ENCODE peak calls at places on chromosomes 12 and 14, in nine cellular contexts. V, M, H, A, E, J, T, B and Z are unnamed samples.

GRCh38 chr14:62143235-62143634 is 381.0 kb downstream of the SNAPC1 start:
- DNase-seq in E (no peak), J (no peak), A (peak; percentile 46), B (no peak), H (peak; percentile 65), M (no peak), V (no peak), T (no peak), Z (peak; percentile 19)

GRCh38 chr12:75706786-75707605 is 195.6 kb upstream of the KRR1 start:
- DNase-seq in V (no peak), E (peak; percentile 67), J (no peak), B (no peak), H (peak; percentile 85), M (no peak), A (peak; percentile 50), T (no peak), Z (peak; percentile 87)

GRCh38 chr12:51908876-51909592 is 1.7 kb downstream of the ACVRL1 start:
- DNase-seq in V (no peak), H (no peak), J (no peak), B (peak; percentile 43), T (no peak), A (no peak), E (peak; percentile 67), M (no peak), Z (no peak)

GRCh38 chr14:35387713-35388579 is 16.6 kb downstream of the NFKBIA start:
- DNase-seq in M (no peak), E (no peak), V (no peak), J (no peak), B (peak; percentile 12), H (no peak), T (no peak), A (no peak), Z (no peak)

GRCh38 chr14:20350280-20350679 is 6.8 kb downstream of the PARP2 start:
- DNase-seq in T (no peak), H (no peak), B (no peak), J (no peak), A (no peak), E (no peak), M (no peak), V (no peak), Z (no peak)

GRCh38 chr12:106345739-106346138 is 11.8 kb upstream of the POLR3B start:
- DNase-seq in T (no peak), B (no peak), A (peak; percentile 65), E (peak; percentile 27), M (no peak), V (peak; percentile 45), H (peak; percentile 64), J (no peak), Z (peak; percentile 57)

GRCh38 chr12:39440781-39441180 is 2.1 kb downstream of the KIF21A start:
- DNase-seq in V (no peak), H (no peak), M (no peak), B (no peak), J (no peak), A (no peak), T (no peak), E (no peak), Z (no peak)

GRCh38 chr14:72495668-72496067 is 398.2 kb downstream of the DPF3 start:
- DNase-seq in M (no peak), H (peak; percentile 20), V (no peak), T (no peak), B (no peak), E (no peak), J (no peak), A (no peak), Z (no peak)

GRCh38 chr12:63668028-63668799 is at the start of gene DPY19L2:
- DNase-seq in E (no peak), A (peak; percentile 54), B (peak; percentile 94), H (peak; percentile 82), J (peak; percentile 93), T (peak; percentile 36), V (peak; percentile 48), M (peak; percentile 12), Z (peak; percentile 57)

GRCh38 chr12:104583311-104583710 is 126.6 kb downstream of the CHST11 start:
- DNase-seq in T (no peak), A (no peak), E (no peak), V (no peak), M (no peak), H (no peak), B (no peak), J (no peak), Z (no peak)

GRCh38 chr14:70697681-70698080 is 56.0 kb downstream of the TTC9 start:
- DNase-seq in A (no peak), T (no peak), V (peak; percentile 15), M (no peak), J (no peak), E (no peak), B (no peak), H (no peak), Z (no peak)

GRCh38 chr12:58584885-58585284 is 335.4 kb downstream of the LRIG3 start:
- DNase-seq in T (no peak), E (no peak), B (no peak), A (peak; percentile 65), M (no peak), J (no peak), H (peak; percentile 41), V (no peak), Z (no peak)

GRCh38 chr12:95959107-95959506 is 16.0 kb downstream of the AMDHD1 start:
- DNase-seq in J (no peak), V (no peak), E (no peak), T (no peak), B (no peak), H (peak; percentile 18), A (peak; percentile 10), M (no peak), Z (peak; percentile 34)

GRCh38 chr12:39272934-39273770 is 169.8 kb downstream of the KIF21A start:
- DNase-seq in E (peak; percentile 28), J (no peak), B (no peak), T (peak; percentile 20), H (peak; percentile 59), A (peak; percentile 36), M (no peak), V (peak; percentile 77), Z (peak; percentile 44)

GRCh38 chr14:37434867-37435266 is 160.2 kb downstream of the FOXA1 start:
- DNase-seq in J (no peak), M (no peak), H (no peak), V (no peak), E (no peak), A (no peak), B (no peak), T (no peak), Z (no peak)
- H3K4me3 ChIP-seq in J (no peak overlapping the region), M (no peak overlapping the region), H (no peak overlapping the region), V (no peak overlapping the region), E (no peak overlapping the region), A (no peak overlapping the region), B (no peak overlapping the region), T (no peak overlapping the region), Z (no peak overlapping the region)

GRCh38 chr12:28331130-28331529 is 140.9 kb downstream of the CCDC91 start:
- DNase-seq in H (peak; percentile 52), M (no peak), E (no peak), A (no peak), B (no peak), V (no peak), J (no peak), T (no peak), Z (no peak)

GRCh38 chr12:28327722-28328121 is 137.5 kb downstream of the CCDC91 start:
- DNase-seq in E (no peak), H (no peak), J (no peak), B (no peak), V (no peak), M (no peak), A (no peak), T (no peak), Z (no peak)

GRCh38 chr12:28328967-28329366 is 138.7 kb downstream of the CCDC91 start:
- DNase-seq in B (no peak), V (no peak), H (no peak), T (no peak), E (no peak), M (no peak), J (no peak), A (no peak), Z (no peak)
- H3K4me3 ChIP-seq in B (no peak overlapping the region), V (no peak overlapping the region), H (no peak overlapping the region), T (no peak overlapping the region), E (no peak overlapping the region), M (no peak overlapping the region), J (no peak overlapping the region), A (no peak overlapping the region), Z (no peak overlapping the region)

DNA sequence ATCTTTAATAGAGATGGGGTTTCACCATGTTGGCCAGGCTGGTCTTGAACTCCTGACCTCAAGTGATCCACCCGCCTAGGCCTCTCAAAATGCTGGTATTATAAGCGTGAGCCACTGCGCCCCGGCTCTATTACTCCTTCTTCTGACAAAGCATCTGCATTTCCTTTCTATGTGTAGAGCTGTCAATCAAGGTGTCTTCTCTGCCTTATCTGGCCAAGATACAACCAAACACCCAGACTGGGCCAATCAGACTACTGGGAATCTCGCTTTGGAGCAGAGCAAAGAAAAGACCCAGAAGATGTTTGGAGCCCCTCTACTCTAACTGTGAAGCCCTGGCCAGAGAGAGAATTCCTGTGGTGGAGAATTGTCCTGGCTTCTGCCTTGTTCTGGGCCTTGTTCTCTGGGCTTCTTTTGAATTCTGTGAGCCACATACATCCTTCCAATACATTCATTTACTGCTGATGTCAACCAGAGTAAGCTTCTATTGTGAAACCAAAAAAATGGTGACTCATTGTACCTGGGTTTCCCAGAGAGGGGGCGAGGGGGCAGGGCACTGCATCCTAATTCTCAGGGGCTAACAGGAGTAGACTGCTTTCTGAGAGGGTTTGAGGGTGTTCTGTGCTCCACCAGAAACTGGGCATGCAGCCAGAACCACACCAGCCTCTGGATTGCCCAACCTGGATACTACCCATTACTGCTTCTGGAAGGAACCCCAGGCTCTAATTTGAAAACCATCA is 18.8 kb upstream of the FLVCR2 start:
- DNase-seq in A (peak; percentile 65), B (peak; percentile 82), V (no peak), E (no peak), J (no peak), M (no peak), T (no peak), H (peak; percentile 87), Z (peak; percentile 71)
- H3K4me3 ChIP-seq in A (no peak overlapping the region), B (no peak overlapping the region), V (no peak overlapping the region), E (no peak overlapping the region), J (no peak overlapping the region), M (no peak overlapping the region), T (no peak overlapping the region), H (no peak overlapping the region), Z (no peak overlapping the region)

GRCh38 chr12:112408621-112409020 is 784 bp downstream of the RPL6 start:
- DNase-seq in M (no peak), V (no peak), A (no peak), E (peak; percentile 34), T (no peak), B (no peak), J (no peak), H (no peak), Z (no peak)

GRCh38 chr12:112409064-112409905 is at the start of gene RPL6:
- DNase-seq in V (peak; percentile 87), E (peak; percentile 89), H (peak; percentile 96), J (peak; percentile 79), A (peak; percentile 93), B (peak; percentile 82), T (peak; percentile 79), M (peak; percentile 71), Z (peak; percentile 85)

GRCh38 chr12:112406519-112407488 is 2.6 kb downstream of the RPL6 start:
- DNase-seq in J (no peak), M (no peak), V (no peak), B (no peak), T (no peak), H (no peak), A (no peak), E (no peak), Z (no peak)

GRCh38 chr12:112413846-112414625 is 4.6 kb upstream of the RPL6 start:
- DNase-seq in M (no peak), B (no peak), T (no peak), A (no peak), E (peak; percentile 39), J (no peak), H (no peak), V (no peak), Z (no peak)

GRCh38 chr12:112409906-112410244 is 470 bp upstream of the RPL6 start:
- DNase-seq in V (no peak), B (no peak), T (no peak), J (no peak), E (no peak), A (no peak), M (no peak), H (no peak), Z (no peak)
- H3K4me3 ChIP-seq in V (no peak overlapping the region), B (peak overlapping the region; percentile 97), T (no peak overlapping the region), J (no peak overlapping the region), E (peak overlapping the region; percentile 90), A (no peak overlapping the region), M (no peak overlapping the region), H (no peak overlapping the region), Z (no peak overlapping the region)